ENCODE peak calls at places on chromosomes 6 and 20, in ten cellular contexts. E is pancreas, M is lung, C is ovary, V is PC-9, P is body of pancreas, Z is heart right ventricle, W is tibial artery, I is mucosa of descending colon, J is MM.1S. T is an unnamed sample. For H3K4me1, the result is how much of the 10 kb centered on the place peaks cover.

GRCh38 chr20:31587545-31588389 is 17.3 kb upstream of the ID1 start:
- DNase-seq in P (peak), W (no peak), Z (peak), I (peak), C (peak), E (no peak), M (no peak), J (no peak), V (no peak), T (no peak)

GRCh38 chr20:37880726-37881591 is 22.0 kb upstream of the VSTM2L start:
- DNase-seq in I (no peak), P (peak), E (no peak), J (no peak), M (peak), Z (peak), C (no peak), V (peak), W (no peak), T (peak)

GRCh38 chr20:15836634-15837033 is 736.6 kb downstream of the KIF16B start:
- DNase-seq in M (no peak), W (no peak), V (no peak), Z (no peak), I (no peak), J (no peak), C (no peak), P (no peak), E (no peak), T (no peak)

GRCh38 chr6:72218125-72218524 is 331.8 kb downstream of the RIMS1 start:
- DNase-seq in P (peak), E (peak), I (no peak), C (no peak), J (no peak), W (no peak), M (no peak), Z (no peak), V (no peak), T (no peak)

GRCh38 chr20:51237278-51237677 is 214.4 kb upstream of the KCNG1 start:
- DNase-seq in I (no peak), E (no peak), Z (peak), J (no peak), C (no peak), V (no peak), P (no peak), M (no peak), W (peak), T (peak)

GRCh38 chr20:59751075-59751711 is 146.9 kb downstream of the PHACTR3 start:
- DNase-seq in J (peak), I (peak), C (peak), M (peak), W (peak), Z (peak), E (peak), V (no peak), P (peak), T (peak)

GRCh38 chr6:106309766-106310373 is 15.7 kb downstream of the ATG5 start:
- DNase-seq in E (no peak), I (no peak), Z (no peak), V (peak), P (no peak), J (no peak), C (no peak), M (no peak), W (no peak), T (no peak)

GRCh38 chr6:161152904-161153662 is 120.8 kb downstream of the AGPAT4 start:
- DNase-seq in E (no peak), J (no peak), V (no peak), W (no peak), C (no peak), P (no peak), M (no peak), Z (no peak), I (no peak), T (no peak)

GRCh38 chr20:59809630-59810375 is 123.6 kb downstream of the SYCP2 start:
- DNase-seq in V (no peak), W (no peak), P (no peak), C (no peak), M (peak), Z (no peak), I (no peak), E (no peak), J (no peak), T (no peak)

GRCh38 chr20:25692499-25692898 is 4.2 kb downstream of the ZNF337 start:
- DNase-seq in I (no peak), E (no peak), V (no peak), M (no peak), Z (no peak), C (no peak), P (no peak), W (no peak), J (no peak), T (no peak)

GRCh38 chr6:111573118-111573883 is 32.4 kb downstream of the TRAF3IP2 start:
- DNase-seq in C (no peak), I (no peak), W (peak), E (no peak), J (no peak), Z (no peak), V (no peak), M (no peak), P (no peak), T (no peak)

GRCh38 chr20:20367681-20368413 is at the start of gene INSM1:
- DNase-seq in J (no peak), V (no peak), C (no peak), P (no peak), Z (no peak), M (no peak), E (no peak), I (no peak), W (no peak), T (no peak)

GRCh38 chr6:106872044-106872443 is 102.5 kb downstream of the CD24 start:
- DNase-seq in V (peak), P (no peak), M (no peak), E (no peak), J (no peak), I (no peak), Z (no peak), C (no peak), W (no peak), T (no peak)

GRCh38 chr20:59145926-59146800 is 17.5 kb upstream of the ZNF831 start:
- DNase-seq in V (no peak), J (no peak), P (no peak), W (no peak), E (no peak), I (no peak), C (no peak), Z (no peak), M (no peak), T (peak)

GRCh38 chr6:20564269-20564668 is 30.0 kb downstream of the CDKAL1 start:
- DNase-seq in W (no peak), Z (no peak), C (no peak), P (no peak), V (no peak), I (no peak), J (peak), M (no peak), E (no peak), T (no peak)

GRCh38 chr20:17533396-17533795 is 2.2 kb upstream of the BFSP1 start:
- DNase-seq in P (peak), C (no peak), I (no peak), E (no peak), Z (no peak), M (no peak), V (peak), W (no peak), J (peak), T (no peak)

GRCh38 chr20:25057234-25058050 is 497 bp downstream of the ACSS1 start:
- DNase-seq in I (peak), E (peak), W (peak), P (peak), Z (peak), V (peak), J (peak), C (peak), M (peak), T (no peak)

GRCh38 chr6:43608310-43608763 is 20.7 kb downstream of the GTPBP2 start:
- DNase-seq in J (peak), P (peak), I (no peak), M (peak), E (no peak), C (peak), V (peak), W (peak), Z (no peak), T (peak)

GRCh38 chr6:45686841-45687569 is 309.3 kb upstream of the SUPT3H start:
- DNase-seq in J (no peak), W (no peak), C (no peak), I (no peak), Z (no peak), E (no peak), M (no peak), V (no peak), P (no peak), T (no peak)

GRCh38 chr6:55182016-55182650 is 7.8 kb downstream of the HCRTR2 start:
- DNase-seq in J (no peak), E (no peak), C (no peak), I (no peak), Z (no peak), W (no peak), P (no peak), V (no peak), M (no peak), T (no peak)

DNA sequence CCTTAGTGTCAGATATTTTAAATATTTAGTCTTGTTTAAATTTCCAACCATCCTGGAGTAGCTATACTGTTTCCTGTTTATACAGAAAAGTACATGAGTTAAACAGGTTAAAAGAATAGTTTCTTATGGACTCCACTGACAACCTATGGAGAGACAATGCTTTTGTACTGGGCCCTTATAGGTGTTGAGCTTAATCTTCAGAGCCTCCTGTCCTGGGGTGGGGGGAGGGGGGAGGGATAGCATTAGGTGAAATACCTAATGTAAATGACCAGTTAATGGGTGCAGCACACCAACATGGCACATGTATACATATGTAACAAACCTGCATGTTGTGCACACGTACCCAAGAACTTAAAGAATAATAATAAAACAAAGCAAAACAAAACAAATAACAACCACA is 322.9 kb downstream of the GRIK2 start:
- DNase-seq in I (no peak), P (no peak), C (no peak), W (no peak), J (no peak), Z (no peak), E (no peak), M (no peak), V (no peak), T (no peak)
- TF ChIP-seq CTCF in I (no peak), P (no peak), C (no peak), W (no peak), J (no peak), Z (no peak), E (no peak), M (no peak), V (no peak), T (no peak)

GRCh38 chr6:132758689-132759088 is 985 bp upstream of the VNN2 start:
- DNase-seq in I (no peak), E (no peak), P (no peak), V (no peak), J (no peak), M (no peak), C (no peak), Z (no peak), W (no peak), T (no peak)
- H3K4me1 ChIP-seq in I (under half), E (under half), P (under half), V (under half), J (under half), M (under half), C (under half), Z (under half), W (under half), T (under half)

GRCh38 chr6:21665436-21666199 is 72.1 kb downstream of the SOX4 start:
- DNase-seq in W (no peak), Z (no peak), E (no peak), J (no peak), M (no peak), V (no peak), C (peak), I (no peak), P (no peak), T (no peak)
- H3K4me3 ChIP-seq in W (peak), Z (peak), E (no peak), J (no peak), M (peak), V (peak), C (peak), I (no peak), P (no peak), T (peak)

DNA sequence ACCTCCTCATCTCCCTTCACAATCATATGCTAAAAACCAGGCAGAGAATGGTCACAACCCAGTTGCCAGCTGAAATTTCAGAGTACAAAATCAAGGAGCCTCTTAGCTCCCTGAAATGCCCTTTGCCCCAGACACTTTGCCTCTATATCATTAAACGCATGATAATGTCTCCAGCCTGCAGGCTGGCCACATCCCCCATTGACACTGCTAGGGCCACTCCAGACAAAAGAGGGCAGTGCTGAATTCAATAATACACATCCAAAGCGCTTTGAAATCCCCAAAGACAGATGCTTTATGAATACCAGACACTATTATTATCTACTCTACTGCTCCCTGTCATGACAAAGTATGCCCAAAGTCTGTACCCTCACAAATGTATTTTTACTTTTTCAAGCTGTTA is 348.3 kb upstream of the POU3F2 start:
- DNase-seq in I (no peak), Z (no peak), M (no peak), C (no peak), J (no peak), E (no peak), W (no peak), V (no peak), P (no peak), T (no peak)
- TF ChIP-seq CTCF in I (no peak), Z (no peak), M (no peak), C (no peak), J (no peak), E (no peak), W (no peak), V (no peak), P (no peak), T (no peak)

GRCh38 chr6:4021133-4021861 is 57.6 kb downstream of the FAM217A start:
- DNase-seq in I (peak), V (peak), M (peak), Z (peak), J (peak), W (peak), P (peak), E (peak), C (peak), T (peak)
- H3K4me1 ChIP-seq in I (half or more), V (under half), M (under half), Z (half or more), J (under half), W (under half), P (half or more), E (under half), C (under half), T (half or more)